ENCODE peak calls at places on chromosomes 7 and 10, in ten cellular contexts. M is cardiac muscle cell; F is PC-9; V is psoas muscle; T is CD8-positive, alpha-beta T cell; O is adrenal gland; J is naive thymus-derived CD4-positive, alpha-beta T cell; Y is uterus; Q is CD4-positive, alpha-beta memory T cell; Z is right cardiac atrium. H is an unnamed sample. For H3K27me3 and H3K4me1, the result is how much of the 10 kb centered on the place peaks cover.

GRCh38 chr7:18421297-18422004 is 74.1 kb upstream of the HDAC9 start:
- DNase-seq in M (peak), F (no peak), V (no peak), T (no peak), O (no peak), J (no peak), Y (peak), Q (no peak), Z (no peak), H (no peak)

GRCh38 chr10:103072276-103072675 is 120.8 kb downstream of the NT5C2 start:
- DNase-seq in M (no peak), F (no peak), V (no peak), T (no peak), O (no peak), J (no peak), Y (no peak), Q (no peak), Z (no peak), H (no peak)

GRCh38 chr7:33905389-33906032 is at the start of gene BMPER:
- DNase-seq in M (peak), F (no peak), V (peak), T (no peak), O (peak), J (no peak), Y (peak), Q (no peak), Z (peak), H (no peak)

GRCh38 chr7:117986645-117987269 is 113.5 kb upstream of the CTTNBP2 start:
- DNase-seq in M (no peak), F (no peak), V (peak), T (no peak), O (no peak), J (no peak), Y (peak), Q (no peak), Z (peak), H (no peak)

GRCh38 chr10:92689663-92690210 is at the start of gene HHEX:
- DNase-seq in M (peak), F (peak), V (peak), T (peak), O (peak), J (no peak), Y (no peak), Q (no peak), Z (peak), H (peak)

GRCh38 chr7:138661236-138661635 is 39.9 kb downstream of the SVOPL start:
- DNase-seq in M (peak), F (no peak), V (no peak), T (no peak), O (no peak), J (no peak), Y (no peak), Q (no peak), Z (no peak), H (no peak)

GRCh38 chr10:32308027-32308603 is 38.8 kb downstream of the EPC1 start:
- DNase-seq in M (no peak), F (no peak), V (no peak), T (no peak), O (no peak), J (no peak), Y (no peak), Q (peak), Z (no peak), H (peak)

GRCh38 chr10:37479469-37479868 is 354.1 kb downstream of the ANKRD30A start:
- DNase-seq in M (no peak), F (no peak), V (no peak), T (no peak), O (no peak), J (no peak), Y (no peak), Q (no peak), Z (no peak), H (no peak)

GRCh38 chr7:68688416-68689086 is 909.7 kb upstream of the AUTS2 start:
- DNase-seq in M (no peak), F (peak), V (no peak), T (no peak), O (no peak), J (no peak), Y (no peak), Q (no peak), Z (no peak), H (no peak)

GRCh38 chr10:14386202-14386593 is 55.5 kb upstream of the FRMD4A start:
- DNase-seq in M (no peak), F (peak), V (no peak), T (no peak), O (no peak), J (no peak), Y (no peak), Q (no peak), Z (no peak), H (peak)

GRCh38 chr10:77698267-77698932 is 60.8 kb upstream of the KCNMA1 start:
- DNase-seq in M (no peak), F (no peak), V (no peak), T (no peak), O (no peak), J (no peak), Y (no peak), Q (no peak), Z (no peak), H (no peak)

GRCh38 chr7:1811850-1812692 is 142.0 kb downstream of the ELFN1 start:
- DNase-seq in M (peak), F (peak), V (no peak), T (no peak), O (no peak), J (no peak), Y (no peak), Q (no peak), Z (no peak), H (no peak)

GRCh38 chr10:69479241-69479730 is 28.0 kb downstream of the TSPAN15 start:
- DNase-seq in M (peak), F (no peak), V (peak), T (no peak), O (peak), J (no peak), Y (no peak), Q (no peak), Z (peak), H (no peak)

GRCh38 chr10:69481280-69481679 is 30.0 kb downstream of the TSPAN15 start:
- DNase-seq in M (no peak), F (no peak), V (no peak), T (no peak), O (no peak), J (no peak), Y (no peak), Q (no peak), Z (no peak), H (no peak)

GRCh38 chr10:69477968-69478597 is 26.8 kb downstream of the TSPAN15 start:
- DNase-seq in M (no peak), F (no peak), V (no peak), T (no peak), O (no peak), J (no peak), Y (no peak), Q (no peak), Z (no peak), H (no peak)

GRCh38 chr10:69482125-69482524 is 30.9 kb downstream of the TSPAN15 start:
- DNase-seq in M (no peak), F (no peak), V (no peak), T (no peak), O (no peak), J (no peak), Y (no peak), Q (no peak), Z (no peak), H (no peak)

DNA sequence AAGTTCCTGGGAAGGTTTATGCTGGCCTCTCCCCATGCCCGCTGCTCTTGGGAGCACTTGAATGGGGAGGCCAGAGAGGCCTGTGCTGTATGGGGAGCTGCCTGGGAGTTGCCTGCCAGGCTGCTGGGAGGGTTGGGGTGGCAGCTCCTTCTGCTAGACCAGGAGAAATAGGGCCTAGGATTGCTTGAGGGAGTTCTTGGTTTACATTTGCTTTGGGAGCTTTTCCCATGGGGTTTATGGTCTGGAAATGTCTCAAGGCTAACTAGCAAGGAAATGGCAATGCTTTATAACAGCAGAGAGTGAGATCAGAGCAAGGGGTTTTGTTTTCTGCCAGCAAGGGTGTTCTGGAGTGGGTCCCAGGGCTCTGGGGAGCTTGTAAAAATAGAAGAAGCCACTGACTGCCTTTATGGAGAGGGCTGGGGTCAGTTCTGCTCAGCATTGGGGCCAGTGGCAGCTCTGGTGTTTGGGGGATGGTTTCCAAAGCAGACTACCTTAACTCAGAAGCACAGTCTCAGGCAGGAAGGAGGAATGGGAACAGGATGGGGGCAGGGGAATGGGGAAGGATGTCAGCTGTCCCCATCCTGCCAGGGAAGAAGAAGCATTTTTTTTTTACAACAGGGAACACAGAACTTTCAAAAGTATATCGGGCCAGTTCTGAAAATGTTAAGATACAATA is 28.6 kb downstream of the TSPAN15 start:
- DNase-seq in M (no peak), F (no peak), V (no peak), T (no peak), O (no peak), J (no peak), Y (peak), Q (no peak), Z (no peak), H (no peak)
- H3K27ac ChIP-seq in M (peak), F (no peak), V (peak), T (no peak), O (peak), J (no peak), Y (peak), Q (no peak), Z (peak), H (no peak)

DNA sequence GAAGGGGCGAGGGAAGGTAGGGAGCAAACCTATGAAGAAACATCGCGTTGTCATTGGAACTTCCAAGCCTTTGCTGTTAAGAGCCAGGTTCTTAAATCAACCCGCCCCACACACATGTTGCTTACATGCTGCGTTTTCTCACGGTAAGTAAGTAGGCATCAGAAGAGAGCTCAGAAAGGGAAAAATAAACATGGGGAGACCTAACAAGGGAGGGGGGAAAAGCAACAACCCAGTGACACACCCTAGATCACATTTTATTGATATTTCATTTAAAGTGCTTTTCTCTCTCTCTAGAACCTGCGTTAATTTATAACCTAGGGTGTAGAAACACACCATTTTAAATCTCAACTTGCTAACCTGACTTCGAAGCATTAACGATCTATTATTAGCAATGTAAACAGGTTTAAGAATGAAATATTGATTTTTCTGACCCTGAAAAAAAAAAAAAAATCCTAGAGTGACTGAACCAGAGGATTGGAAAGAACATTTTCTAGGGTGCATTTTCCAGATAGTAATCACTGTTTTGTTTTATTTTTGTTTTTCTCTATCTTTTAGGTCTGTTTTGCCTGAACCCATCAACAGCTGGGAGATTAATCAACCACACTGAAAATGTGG is 3.2 kb downstream of the HOXA2 start:
- DNase-seq in M (no peak), F (no peak), V (no peak), T (no peak), O (no peak), J (no peak), Y (no peak), Q (no peak), Z (no peak), H (no peak)
- H3K27me3 ChIP-seq in M (half or more), F (under half), V (under half), T (under half), O (under half), J (under half), Y (under half), Q (under half), Z (under half), H (under half)

DNA sequence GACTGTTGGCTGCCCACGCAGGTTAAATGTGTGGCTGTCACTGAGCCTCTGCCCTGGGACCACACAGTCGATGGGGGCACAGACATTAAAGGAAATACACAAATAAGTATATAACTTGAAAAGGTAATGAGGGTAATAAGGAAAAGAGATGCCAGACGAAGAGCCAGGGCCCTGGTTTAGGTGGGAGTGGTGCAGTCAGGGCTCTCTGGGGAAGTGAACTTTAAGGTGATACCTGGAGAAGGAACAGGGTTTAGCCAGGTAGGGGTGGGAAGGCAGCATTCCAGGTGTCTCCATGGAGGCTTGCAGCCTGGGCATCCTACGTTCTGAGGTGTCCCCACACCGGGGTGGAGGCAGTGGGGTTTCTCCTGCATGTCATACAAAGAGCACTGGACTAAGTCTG is 50.4 kb downstream of the UNC5B start:
- DNase-seq in M (no peak), F (no peak), V (no peak), T (no peak), O (no peak), J (no peak), Y (no peak), Q (no peak), Z (peak), H (no peak)
- H3K4me1 ChIP-seq in M (half or more), F (under half), V (half or more), T (under half), O (under half), J (under half), Y (under half), Q (under half), Z (under half), H (under half)

DNA sequence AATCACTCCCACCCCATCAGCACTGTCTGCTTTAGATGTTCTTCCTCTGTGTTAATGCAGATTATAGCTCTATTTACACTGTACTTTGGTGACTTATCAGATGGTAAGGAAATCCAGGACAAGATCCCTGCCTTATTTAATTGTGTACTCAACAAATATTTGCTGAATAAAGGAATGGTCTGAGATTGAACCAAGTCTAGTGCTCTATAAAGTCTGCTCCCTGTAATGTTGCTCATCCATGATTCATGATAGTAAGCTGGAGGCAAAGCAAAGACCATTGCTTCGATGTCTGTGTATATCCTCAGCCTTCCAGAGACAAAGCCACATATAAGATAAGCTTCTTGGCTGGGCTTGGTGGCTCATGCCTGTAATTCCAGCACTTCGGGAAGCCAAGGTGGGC is 33.5 kb downstream of the PLCE1 start:
- DNase-seq in M (no peak), F (no peak), V (no peak), T (no peak), O (no peak), J (no peak), Y (no peak), Q (no peak), Z (no peak), H (no peak)
- H3K27ac ChIP-seq in M (no peak), F (no peak), V (no peak), T (no peak), O (no peak), J (no peak), Y (no peak), Q (no peak), Z (no peak), H (no peak)

GRCh38 chr10:23197416-23197861 is 5.3 kb downstream of the PTF1A start:
- DNase-seq in M (no peak), F (no peak), V (no peak), T (no peak), O (no peak), J (no peak), Y (no peak), Q (no peak), Z (no peak), H (no peak)

GRCh38 chr10:23196915-23197314 is 4.8 kb downstream of the PTF1A start:
- DNase-seq in M (no peak), F (no peak), V (no peak), T (no peak), O (no peak), J (no peak), Y (no peak), Q (no peak), Z (no peak), H (no peak)

GRCh38 chr10:23194966-23195845 is 3.1 kb downstream of the PTF1A start:
- DNase-seq in M (no peak), F (no peak), V (no peak), T (no peak), O (no peak), J (no peak), Y (no peak), Q (no peak), Z (no peak), H (no peak)

GRCh38 chr10:23195846-23196200 is 3.7 kb downstream of the PTF1A start:
- DNase-seq in M (no peak), F (no peak), V (no peak), T (no peak), O (no peak), J (no peak), Y (no peak), Q (no peak), Z (no peak), H (no peak)

DNA sequence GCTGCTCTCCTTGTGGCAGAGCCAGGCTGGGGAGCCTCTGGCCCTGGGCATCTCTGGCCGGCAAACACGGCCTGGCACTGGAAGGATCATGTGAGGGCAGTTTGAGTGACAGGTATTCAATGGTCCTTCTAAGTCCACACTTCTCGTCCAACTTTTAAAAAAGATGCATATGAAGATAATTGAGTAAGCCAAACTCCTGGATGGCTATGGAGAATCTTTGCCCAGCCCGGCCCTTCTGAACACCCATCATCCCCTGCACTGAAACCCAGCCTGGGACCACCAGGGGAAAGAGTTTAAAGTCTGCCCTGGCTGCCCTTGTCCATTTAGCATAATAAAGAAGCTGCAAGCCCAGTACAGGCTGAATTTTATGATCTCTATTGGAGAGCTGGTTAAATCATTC is 4.1 kb downstream of the PTF1A start:
- DNase-seq in M (no peak), F (no peak), V (no peak), T (no peak), O (no peak), J (no peak), Y (no peak), Q (no peak), Z (no peak), H (no peak)
- H3K27me3 ChIP-seq in M (half or more), F (under half), V (under half), T (under half), O (half or more), J (under half), Y (under half), Q (under half), Z (under half), H (under half)

GRCh38 chr10:119285495-119286267 is 78.3 kb downstream of the GRK5 start:
- DNase-seq in M (no peak), F (no peak), V (no peak), T (no peak), O (no peak), J (no peak), Y (no peak), Q (no peak), Z (peak), H (no peak)
- H3K4me1 ChIP-seq in M (under half), F (under half), V (half or more), T (half or more), O (under half), J (under half), Y (under half), Q (half or more), Z (half or more), H (half or more)

DNA sequence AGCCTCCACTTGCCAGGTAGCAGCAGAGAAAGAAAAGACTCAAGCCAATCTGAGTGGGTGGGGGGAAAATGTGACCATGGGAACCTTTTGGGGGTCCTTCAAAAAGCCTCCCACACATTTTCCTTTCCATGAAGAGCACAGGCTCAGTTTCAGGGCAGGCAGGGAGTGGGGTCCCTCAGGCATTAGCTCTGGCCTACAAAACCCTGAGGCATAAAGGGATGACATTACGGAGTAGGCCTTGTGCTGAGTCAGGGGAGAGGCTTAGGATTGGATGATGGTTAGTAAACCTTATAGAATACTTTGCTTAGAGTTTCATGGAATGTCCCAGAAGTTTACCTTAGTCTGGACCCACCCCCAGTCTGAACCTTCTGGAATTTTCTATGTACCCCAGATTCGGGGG is 3.5 kb downstream of the DNAJC30 start:
- DNase-seq in M (no peak), F (no peak), V (no peak), T (no peak), O (no peak), J (no peak), Y (no peak), Q (no peak), Z (no peak), H (no peak)
- H3K27ac ChIP-seq in M (peak), F (no peak), V (peak), T (no peak), O (no peak), J (no peak), Y (no peak), Q (no peak), Z (no peak), H (no peak)

GRCh38 chr10:124008187-124008970 is 85.0 kb downstream of the CHST15 start:
- DNase-seq in M (no peak), F (no peak), V (no peak), T (no peak), O (no peak), J (no peak), Y (no peak), Q (no peak), Z (no peak), H (no peak)
- H3K27me3 ChIP-seq in M (under half), F (under half), V (under half), T (under half), O (under half), J (under half), Y (under half), Q (under half), Z (under half), H (under half)